ENCODE peak calls at places on chromosomes 1 and 21, in six cellular contexts. V is AG04450; Y is cardiac septum; B is C1 segment of cervical spinal cord; L is putamen; I is activated CD8-positive, alpha-beta memory T cell treated with anti-CD3 and anti-CD28 coated beads for 1 hour. C is an unnamed sample.

GRCh38 chr1:98336472-98337118 is 324.9 kb upstream of the SNX7 start:
- DNase-seq in B (no peak), V (no peak), Y (no peak), L (no peak), I (no peak), C (no peak)

GRCh38 chr1:187241971-187242370 is 413.2 kb downstream of the PLA2G4A start:
- DNase-seq in Y (no peak), V (no peak), I (no peak), L (no peak), B (no peak), C (no peak)

GRCh38 chr1:201903135-201903534 is 14.4 kb downstream of the SHISA4 start:
- DNase-seq in V (no peak), B (no peak), I (no peak), L (no peak), Y (no peak), C (no peak)

GRCh38 chr1:68585371-68585770 is 88.5 kb upstream of the DEPDC1 start:
- DNase-seq in L (no peak), V (no peak), B (no peak), I (no peak), Y (no peak), C (no peak)

GRCh38 chr21:43767980-43768867 is 7.9 kb downstream of the CSTB start:
- DNase-seq in Y (no peak), L (no peak), B (no peak), V (peak), I (no peak), C (no peak)

GRCh38 chr1:94017155-94017829 is 103.7 kb downstream of the ABCA4 start:
- DNase-seq in Y (no peak), I (no peak), V (no peak), L (no peak), B (no peak), C (no peak)

GRCh38 chr1:15168479-15168878 is 14.9 kb downstream of the TMEM51 start:
- DNase-seq in I (no peak), B (no peak), L (no peak), V (peak), Y (no peak), C (no peak)

GRCh38 chr1:26747048-26747447 is 40.7 kb upstream of the PIGV start:
- DNase-seq in L (no peak), B (no peak), Y (no peak), I (no peak), V (no peak), C (no peak)

GRCh38 chr1:201911827-201912571 is 23.3 kb downstream of the SHISA4 start:
- DNase-seq in B (no peak), Y (no peak), L (no peak), I (no peak), V (no peak), C (no peak)

GRCh38 chr1:7343917-7344316 is 427.2 kb upstream of the VAMP3 start:
- DNase-seq in Y (no peak), V (no peak), L (no peak), B (no peak), I (no peak), C (no peak)